ENCODE peak calls at places on chromosome 6, in ten cellular contexts. A is heart right ventricle; U is IMR-90; V is GM23338; H is gastrocnemius medialis; T is SJSA1; B is keratinocyte; O is psoas muscle; K is naive thymus-derived CD4-positive, alpha-beta T cell; N is heart left ventricle. G is an unnamed sample. For H3K4me1, the result is how much of the 10 kb centered on the place peaks cover.

GRCh38 chr6:119073307-119074051 is 5.0 kb downstream of the FAM184A start:
- DNase-seq in H (no peak), T (no peak), N (no peak), B (no peak), O (no peak), K (no peak), U (no peak), A (no peak), V (no peak), G (no peak)

GRCh38 chr6:157513004-157513603 is 132.1 kb downstream of the ZDHHC14 start:
- DNase-seq in U (peak), B (no peak), N (no peak), K (no peak), T (no peak), V (no peak), O (no peak), H (no peak), A (no peak), G (no peak)

GRCh38 chr6:136226027-136226673 is 24.0 kb downstream of the MTFR2 start:
- DNase-seq in K (peak), T (peak), O (peak), H (peak), V (peak), A (peak), U (peak), B (no peak), N (peak), G (peak)

GRCh38 chr6:17042422-17043147 is 59.3 kb upstream of the STMND1 start:
- DNase-seq in U (peak), B (peak), O (no peak), V (peak), K (no peak), H (no peak), T (peak), N (peak), A (peak), G (no peak)

GRCh38 chr6:139336488-139336887 is 38.0 kb downstream of the CITED2 start:
- DNase-seq in T (no peak), O (peak), N (peak), U (peak), H (peak), A (peak), B (no peak), K (no peak), V (no peak), G (no peak)

GRCh38 chr6:21769405-21769851 is 175.9 kb downstream of the SOX4 start:
- DNase-seq in U (peak), H (no peak), A (peak), V (peak), B (no peak), N (peak), T (peak), O (no peak), K (no peak), G (no peak)

GRCh38 chr6:39365281-39366074 is 43.0 kb upstream of the KCNK16 start:
- DNase-seq in B (no peak), T (peak), O (no peak), K (no peak), N (no peak), U (peak), A (no peak), V (no peak), H (no peak), G (no peak)

GRCh38 chr6:53737746-53738145 is 57.1 kb upstream of the LRRC1 start:
- DNase-seq in U (no peak), V (no peak), O (no peak), N (no peak), B (no peak), T (no peak), A (no peak), H (no peak), K (no peak), G (no peak)

GRCh38 chr6:56914791-56915658 is 39.9 kb upstream of the BEND6 start:
- DNase-seq in O (peak), N (peak), T (no peak), V (no peak), U (no peak), A (peak), K (no peak), B (no peak), H (peak), G (no peak)

GRCh38 chr6:41334482-41335023 is 855 bp upstream of the NCR2 start:
- DNase-seq in A (no peak), T (no peak), B (no peak), V (no peak), H (no peak), O (no peak), U (no peak), K (no peak), N (no peak), G (no peak)

GRCh38 chr6:144262470-144263369 is 22.4 kb upstream of the UTRN start:
- DNase-seq in T (no peak), N (no peak), O (no peak), U (no peak), K (no peak), A (no peak), B (no peak), V (no peak), H (no peak), G (no peak)

GRCh38 chr6:167920165-167920564 is 77.3 kb upstream of the KIF25 start:
- DNase-seq in V (no peak), O (no peak), U (no peak), A (no peak), B (no peak), H (no peak), N (no peak), T (no peak), K (no peak), G (no peak)

GRCh38 chr6:70982747-70983146 is 25.9 kb upstream of the B3GAT2 start:
- DNase-seq in V (no peak), H (no peak), B (no peak), U (no peak), T (no peak), N (no peak), A (no peak), K (no peak), O (no peak), G (no peak)

GRCh38 chr6:4435981-4436445 is 300.6 kb upstream of the ECI2 start:
- DNase-seq in B (peak), A (no peak), V (no peak), T (no peak), K (no peak), N (no peak), U (no peak), H (no peak), O (no peak), G (no peak)

GRCh38 chr6:43937236-43938177 is 167.5 kb downstream of the VEGFA start:
- DNase-seq in T (no peak), A (no peak), O (peak), N (no peak), U (no peak), V (no peak), K (no peak), B (no peak), H (no peak), G (no peak)

GRCh38 chr6:121055572-121056163 is 278.6 kb downstream of the TBC1D32 start:
- DNase-seq in H (no peak), K (no peak), N (no peak), B (peak), U (peak), O (no peak), V (peak), T (peak), A (no peak), G (no peak)

GRCh38 chr6:322940-323729 is 30.8 kb downstream of the DUSP22 start:
- DNase-seq in O (no peak), B (no peak), T (no peak), K (no peak), A (no peak), V (no peak), N (no peak), H (no peak), U (no peak), G (no peak)

GRCh38 chr6:81894286-81894685 is 141.8 kb upstream of the TENT5A start:
- DNase-seq in O (no peak), V (no peak), A (peak), N (no peak), H (no peak), K (no peak), U (peak), B (no peak), T (no peak), G (no peak)

GRCh38 chr6:166626177-166627038 is 643 bp downstream of the RPS6KA2 start:
- DNase-seq in T (peak), H (no peak), U (peak), N (no peak), K (peak), O (peak), B (no peak), A (no peak), V (peak), G (no peak)

GRCh38 chr6:24864345-24864744 is 65.6 kb upstream of the ARMH2 start:
- DNase-seq in B (no peak), N (no peak), T (no peak), V (no peak), O (no peak), H (no peak), K (no peak), U (peak), A (no peak), G (no peak)

GRCh38 chr6:145808239-145808638 is 6.4 kb downstream of the FBXO30 start:
- DNase-seq in U (peak), T (no peak), H (no peak), A (no peak), K (no peak), O (no peak), B (no peak), N (no peak), V (no peak), G (no peak)

GRCh38 chr6:164023535-164023934 is 609.0 kb downstream of the QKI start:
- DNase-seq in N (no peak), K (no peak), V (no peak), O (no peak), U (no peak), T (no peak), H (peak), B (no peak), A (no peak), G (no peak)

GRCh38 chr6:2988426-2989331 is 11.0 kb upstream of the NQO2 start:
- DNase-seq in A (peak), B (no peak), U (peak), K (peak), N (peak), V (peak), H (peak), T (peak), O (peak), G (peak)

GRCh38 chr6:20211941-20212391 is 303 bp downstream of the MBOAT1 start:
- DNase-seq in N (no peak), O (no peak), T (no peak), U (no peak), B (no peak), K (no peak), H (no peak), V (peak), A (no peak), G (no peak)

GRCh38 chr6:110949679-110950285 is 8.7 kb upstream of the GTF3C6 start:
- DNase-seq in T (peak), N (no peak), K (no peak), U (peak), B (no peak), H (no peak), O (no peak), V (peak), A (no peak), G (no peak)

DNA sequence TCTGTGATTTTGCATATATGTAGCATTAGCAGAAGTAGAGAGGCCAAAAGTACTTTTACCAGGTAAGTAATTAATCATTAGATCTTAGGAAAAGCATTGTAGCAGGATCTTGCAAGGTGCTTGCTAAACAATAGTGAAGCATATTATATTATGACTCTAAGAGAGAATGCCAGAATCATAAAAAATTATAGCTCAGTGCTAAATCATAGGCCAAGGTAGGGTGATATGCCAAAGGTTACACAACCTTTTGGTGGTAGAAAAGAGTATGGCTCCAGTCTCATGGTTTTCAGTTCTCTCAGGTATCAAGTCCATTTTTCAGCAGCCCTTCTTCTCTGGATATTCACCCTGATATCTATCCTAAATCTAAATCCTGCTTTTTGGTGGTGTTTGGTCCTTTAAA is 16.9 kb upstream of the TMEM30A start:
- DNase-seq in A (no peak), V (no peak), K (no peak), O (no peak), N (no peak), U (no peak), H (no peak), B (no peak), T (no peak), G (no peak)
- H3K4me3 ChIP-seq in A (no peak), V (no peak), K (no peak), O (no peak), N (no peak), U (no peak), H (no peak), B (no peak), T (no peak), G (no peak)

DNA sequence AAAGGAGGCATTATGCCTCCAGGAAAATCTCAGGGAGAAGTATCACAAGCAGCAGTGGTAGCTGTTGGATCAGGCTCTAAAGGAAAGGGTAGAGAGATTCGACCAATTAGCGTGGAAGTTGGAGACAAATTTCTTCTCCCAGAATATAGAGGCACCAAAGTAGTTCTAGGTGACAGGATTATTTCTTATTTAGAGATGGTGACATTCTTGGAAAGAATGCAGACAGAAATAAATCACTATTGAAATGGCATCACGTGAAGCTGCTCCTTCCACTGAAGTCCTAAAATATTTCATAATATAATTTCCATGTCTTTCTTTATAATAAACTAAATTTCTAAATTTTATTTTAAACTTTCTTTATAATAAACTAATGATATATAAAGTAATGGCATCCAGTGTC is 117.5 kb downstream of the TCP11 start:
- DNase-seq in U (no peak), O (no peak), N (no peak), K (no peak), B (no peak), V (no peak), A (no peak), H (no peak), T (no peak), G (no peak)
- H3K4me1 ChIP-seq in U (under half), O (half or more), N (half or more), K (under half), B (under half), V (half or more), A (under half), H (half or more), T (half or more), G (under half)

DNA sequence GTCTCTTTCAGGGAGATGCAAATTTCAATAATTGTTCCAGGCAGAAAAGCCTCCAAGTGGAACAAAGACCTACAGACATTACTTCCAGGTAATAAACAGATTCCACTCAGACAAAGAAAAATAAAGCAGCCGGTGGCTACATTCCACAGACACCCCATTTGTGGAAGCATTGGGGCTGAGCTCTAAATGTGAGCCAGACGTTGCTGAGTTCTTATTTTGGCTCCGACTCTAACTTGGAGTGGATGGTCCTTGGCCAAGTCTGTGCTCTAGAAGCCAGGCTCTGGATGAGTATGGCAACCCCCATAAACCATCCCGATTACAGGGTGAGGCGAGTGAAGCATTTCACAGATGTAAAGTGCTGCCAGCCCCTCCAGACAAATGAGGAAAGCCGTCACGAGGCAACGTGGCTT is 6.6 kb downstream of the TRAM2 start:
- DNase-seq in O (no peak), A (peak), N (peak), V (no peak), T (no peak), B (no peak), H (no peak), U (no peak), K (no peak), G (no peak)
- H3K4me3 ChIP-seq in O (no peak), A (no peak), N (no peak), V (no peak), T (no peak), B (no peak), H (no peak), U (no peak), K (no peak), G (no peak)

GRCh38 chr6:78101387-78101786 is 448.5 kb downstream of the MEI4 start:
- DNase-seq in H (no peak), V (peak), U (no peak), O (no peak), K (no peak), T (no peak), B (no peak), N (no peak), A (no peak), G (no peak)
- H3K4me1 ChIP-seq in H (under half), V (under half), U (under half), O (under half), K (under half), T (under half), B (under half), N (under half), A (under half), G (under half)

G was measured in tibial nerve.